ENCODE peak calls at places on chromosomes 11 and 22, in eight cellular contexts. One of them, this sample, is unnamed.
A peak's percentile ranks its signal among the peaks of the same experiment; 100 is the strongest.

GRCh38 chr11:28715726-28716125 is 607.5 kb downstream of the METTL15 start:
- DNase-seq in A549: no peak
- DNase-seq in K562: no peak
- DNase-seq in body of pancreas: no peak
- DNase-seq in heart left ventricle: no peak
- DNase-seq in IMR-90: no peak
- DNase-seq in Peyer's patch: no peak
- DNase-seq in breast epithelium: no peak
- DNase-seq in this sample: no peak

GRCh38 chr11:61675826-61676225 is 4.4 kb upstream of the DAGLA start:
- DNase-seq in body of pancreas: no peak
- DNase-seq in K562: no peak
- DNase-seq in IMR-90: peak; percentile 29
- DNase-seq in Peyer's patch: no peak
- DNase-seq in heart left ventricle: no peak
- DNase-seq in A549: no peak
- DNase-seq in breast epithelium: no peak
- DNase-seq in this sample: no peak

GRCh38 chr11:88206746-88207145 is 31.5 kb upstream of the RAB38 start:
- DNase-seq in Peyer's patch: no peak
- DNase-seq in A549: no peak
- DNase-seq in breast epithelium: no peak
- DNase-seq in IMR-90: no peak
- DNase-seq in body of pancreas: no peak
- DNase-seq in K562: no peak
- DNase-seq in heart left ventricle: no peak
- DNase-seq in this sample: no peak

GRCh38 chr11:93700830-93701229 is 39.3 kb downstream of the CEP295 start:
- DNase-seq in heart left ventricle: peak; percentile 10
- DNase-seq in IMR-90: peak; percentile 65
- DNase-seq in breast epithelium: no peak
- DNase-seq in K562: no peak
- DNase-seq in A549: no peak
- DNase-seq in Peyer's patch: no peak
- DNase-seq in body of pancreas: no peak
- DNase-seq in this sample: no peak

GRCh38 chr11:84804026-84804425 is 823.1 kb downstream of the DLG2 start:
- DNase-seq in A549: no peak
- DNase-seq in K562: no peak
- DNase-seq in breast epithelium: no peak
- DNase-seq in heart left ventricle: no peak
- DNase-seq in body of pancreas: no peak
- DNase-seq in Peyer's patch: no peak
- DNase-seq in IMR-90: no peak
- DNase-seq in this sample: no peak

GRCh38 chr22:29994027-29994715 is 86.1 kb upstream of the HORMAD2 start:
- DNase-seq in IMR-90: peak; percentile 89
- DNase-seq in Peyer's patch: no peak
- DNase-seq in K562: no peak
- DNase-seq in heart left ventricle: no peak
- DNase-seq in breast epithelium: no peak
- DNase-seq in A549: peak; percentile 45
- DNase-seq in body of pancreas: no peak
- DNase-seq in this sample: no peak

GRCh38 chr11:67436459-67437081 is 912 bp downstream of the PTPRCAP start:
- DNase-seq in heart left ventricle: no peak
- DNase-seq in body of pancreas: no peak
- DNase-seq in K562: peak; percentile 56
- DNase-seq in breast epithelium: no peak
- DNase-seq in IMR-90: no peak
- DNase-seq in Peyer's patch: peak; percentile 89
- DNase-seq in A549: no peak
- DNase-seq in this sample: no peak

GRCh38 chr22:36373258-36373579 is 14.5 kb downstream of the MYH9 start:
- DNase-seq in Peyer's patch: no peak
- DNase-seq in A549: no peak
- DNase-seq in K562: no peak
- DNase-seq in heart left ventricle: no peak
- DNase-seq in IMR-90: peak; percentile 9
- DNase-seq in body of pancreas: peak; percentile 64
- DNase-seq in breast epithelium: peak; percentile 82
- DNase-seq in this sample: peak; percentile 93

GRCh38 chr11:32310218-32310601 is 125.1 kb downstream of the WT1 start:
- DNase-seq in body of pancreas: no peak
- DNase-seq in A549: no peak
- DNase-seq in K562: no peak
- DNase-seq in breast epithelium: no peak
- DNase-seq in Peyer's patch: no peak
- DNase-seq in IMR-90: no peak
- DNase-seq in heart left ventricle: no peak
- DNase-seq in this sample: no peak

GRCh38 chr11:102456381-102456780 is 3.8 kb upstream of the TMEM123 start:
- DNase-seq in A549: no peak
- DNase-seq in body of pancreas: peak; percentile 45
- DNase-seq in breast epithelium: no peak
- DNase-seq in heart left ventricle: no peak
- DNase-seq in IMR-90: peak; percentile 39
- DNase-seq in K562: no peak
- DNase-seq in Peyer's patch: no peak
- DNase-seq in this sample: no peak

GRCh38 chr22:46087816-46088277 is 62.5 kb upstream of the PPARA start:
- DNase-seq in K562: peak; percentile 73
- DNase-seq in A549: no peak
- DNase-seq in breast epithelium: peak; percentile 84
- DNase-seq in IMR-90: peak; percentile 86
- DNase-seq in heart left ventricle: peak; percentile 94
- DNase-seq in body of pancreas: peak; percentile 95
- DNase-seq in Peyer's patch: peak; percentile 80
- DNase-seq in this sample: peak; percentile 88
- TF ChIP-seq POLR2A in K562: no peak
- TF ChIP-seq POLR2A in A549: no peak
- TF ChIP-seq POLR2A in breast epithelium: no peak
- TF ChIP-seq POLR2A in IMR-90: no peak
- TF ChIP-seq POLR2A in heart left ventricle: no peak
- TF ChIP-seq POLR2A in body of pancreas: peak; percentile 32
- TF ChIP-seq POLR2A in Peyer's patch: no peak
- TF ChIP-seq POLR2A in this sample: no peak

GRCh38 chr11:2346014-2346413 is 31.1 kb upstream of the CD81 start:
- DNase-seq in breast epithelium: peak; percentile 22
- DNase-seq in IMR-90: no peak
- DNase-seq in A549: no peak
- DNase-seq in heart left ventricle: no peak
- DNase-seq in Peyer's patch: peak; percentile 19
- DNase-seq in K562: no peak
- DNase-seq in body of pancreas: no peak
- DNase-seq in this sample: no peak

GRCh38 chr11:2345050-2345449 is 32.1 kb upstream of the CD81 start:
- DNase-seq in Peyer's patch: no peak
- DNase-seq in IMR-90: no peak
- DNase-seq in breast epithelium: no peak
- DNase-seq in K562: no peak
- DNase-seq in A549: no peak
- DNase-seq in body of pancreas: no peak
- DNase-seq in heart left ventricle: no peak
- DNase-seq in this sample: no peak

GRCh38 chr11:2343502-2343901 is 33.6 kb upstream of the CD81 start:
- DNase-seq in breast epithelium: no peak
- DNase-seq in body of pancreas: no peak
- DNase-seq in heart left ventricle: no peak
- DNase-seq in A549: no peak
- DNase-seq in IMR-90: no peak
- DNase-seq in K562: no peak
- DNase-seq in Peyer's patch: no peak
- DNase-seq in this sample: no peak

GRCh38 chr11:2342981-2343380 is 34.1 kb upstream of the CD81 start:
- DNase-seq in heart left ventricle: no peak
- DNase-seq in breast epithelium: peak; percentile 48
- DNase-seq in K562: no peak
- DNase-seq in body of pancreas: no peak
- DNase-seq in Peyer's patch: no peak
- DNase-seq in A549: no peak
- DNase-seq in IMR-90: peak; percentile 12
- DNase-seq in this sample: peak; percentile 57

GRCh38 chr11:2342557-2342956 is 34.6 kb upstream of the CD81 start:
- DNase-seq in breast epithelium: peak; percentile 22
- DNase-seq in heart left ventricle: no peak
- DNase-seq in Peyer's patch: no peak
- DNase-seq in A549: no peak
- DNase-seq in K562: no peak
- DNase-seq in body of pancreas: no peak
- DNase-seq in IMR-90: no peak
- DNase-seq in this sample: peak; percentile 25
- H3K4me3 ChIP-seq in breast epithelium: no peak overlapping the region
- H3K4me3 ChIP-seq in heart left ventricle: no peak overlapping the region
- H3K4me3 ChIP-seq in Peyer's patch: no peak overlapping the region
- H3K4me3 ChIP-seq in A549: no peak overlapping the region
- H3K4me3 ChIP-seq in K562: no peak overlapping the region
- H3K4me3 ChIP-seq in body of pancreas: no peak overlapping the region
- H3K4me3 ChIP-seq in IMR-90: no peak overlapping the region
- H3K4me3 ChIP-seq in this sample: no peak overlapping the region

GRCh38 chr11:59754859-59755700 is at the start of gene STX3:
- DNase-seq in heart left ventricle: peak; percentile 66
- DNase-seq in Peyer's patch: peak; percentile 86
- DNase-seq in K562: peak; percentile 90
- DNase-seq in A549: peak; percentile 83
- DNase-seq in body of pancreas: peak; percentile 77
- DNase-seq in IMR-90: peak; percentile 35
- DNase-seq in breast epithelium: peak; percentile 70
- DNase-seq in this sample: peak; percentile 43
- TF ChIP-seq POLR2A in heart left ventricle: no peak
- TF ChIP-seq POLR2A in Peyer's patch: peak; percentile 78
- TF ChIP-seq POLR2A in K562: no peak
- TF ChIP-seq POLR2A in A549: no peak
- TF ChIP-seq POLR2A in body of pancreas: peak; percentile 37
- TF ChIP-seq POLR2A in IMR-90: no peak
- TF ChIP-seq POLR2A in breast epithelium: no peak
- TF ChIP-seq POLR2A in this sample: no peak

DNA sequence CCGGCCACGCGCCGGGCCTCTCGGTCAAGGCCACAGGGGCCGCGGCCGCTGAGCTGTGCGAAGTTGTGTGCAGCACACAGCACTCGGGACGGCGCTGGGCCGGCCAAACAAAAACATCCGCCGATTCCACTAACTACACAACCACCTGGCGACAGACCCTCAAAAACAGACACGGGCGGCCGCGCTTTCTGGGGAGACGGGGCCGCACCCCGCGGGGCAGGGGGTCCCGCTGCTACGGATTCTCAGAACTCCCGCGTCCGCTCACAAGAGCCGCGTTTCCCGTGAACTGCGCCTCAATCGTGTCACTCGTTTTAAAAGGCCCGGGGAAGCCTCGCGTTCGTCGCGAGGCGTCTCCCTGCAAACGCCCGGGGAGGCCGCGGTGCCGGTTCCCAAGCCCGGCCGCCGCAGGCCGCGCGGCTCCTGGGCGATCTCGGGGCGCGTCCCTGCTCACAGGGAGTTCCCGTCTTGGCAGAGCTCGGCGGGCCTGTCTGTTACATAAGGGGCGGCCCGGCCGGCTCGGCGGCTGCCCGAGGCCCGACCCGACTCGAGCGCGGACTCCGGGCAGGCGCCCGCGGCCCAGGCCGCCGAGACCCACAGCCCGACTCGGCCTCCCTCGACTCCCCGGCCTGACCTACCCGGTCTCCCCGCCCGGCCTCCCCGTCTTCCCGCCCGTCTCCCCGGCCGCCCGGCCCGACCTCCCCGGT is 918 bp downstream of the BRD1 start:
- DNase-seq in K562: no peak
- DNase-seq in body of pancreas: peak; percentile 69
- DNase-seq in IMR-90: peak; percentile 32
- DNase-seq in A549: no peak
- DNase-seq in Peyer's patch: peak; percentile 64
- DNase-seq in breast epithelium: no peak
- DNase-seq in heart left ventricle: peak; percentile 62
- DNase-seq in this sample: no peak
- H3K4me3 ChIP-seq in K562: peak overlapping the region; percentile 65
- H3K4me3 ChIP-seq in body of pancreas: peak overlapping the region; percentile 35
- H3K4me3 ChIP-seq in IMR-90: peak overlapping the region; percentile 98
- H3K4me3 ChIP-seq in A549: peak overlapping the region; percentile 82
- H3K4me3 ChIP-seq in Peyer's patch: peak overlapping the region; percentile 94
- H3K4me3 ChIP-seq in breast epithelium: peak overlapping the region; percentile 76
- H3K4me3 ChIP-seq in heart left ventricle: peak overlapping the region; percentile 67
- H3K4me3 ChIP-seq in this sample: peak overlapping the region; percentile 61

DNA sequence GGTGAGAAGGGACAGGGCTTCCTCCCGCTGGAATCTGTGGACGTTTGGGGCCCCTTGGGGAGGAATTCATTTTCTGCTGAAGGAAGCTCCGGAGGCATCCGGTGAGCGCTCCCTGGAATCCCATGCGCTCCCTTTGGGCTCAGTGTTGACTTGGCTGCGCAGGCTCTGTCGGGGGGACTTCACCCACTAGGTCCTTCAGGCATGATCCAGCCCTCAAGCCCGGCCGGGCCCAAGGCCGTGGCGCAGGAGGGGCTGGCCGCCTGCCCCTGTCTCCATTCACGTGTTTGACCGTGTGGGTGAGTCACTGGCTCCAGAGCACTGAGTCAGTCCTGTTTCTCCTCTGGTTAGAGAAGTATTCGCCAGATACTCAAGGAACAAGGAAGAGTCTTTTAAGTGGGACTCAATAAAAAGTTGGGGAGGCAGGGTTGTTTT is 1.4 kb downstream of the CTTN start:
- DNase-seq in Peyer's patch: peak; percentile 87
- DNase-seq in body of pancreas: peak; percentile 92
- DNase-seq in IMR-90: peak; percentile 97
- DNase-seq in A549: peak; percentile 94
- DNase-seq in K562: peak; percentile 58
- DNase-seq in heart left ventricle: peak; percentile 80
- DNase-seq in breast epithelium: peak; percentile 70
- DNase-seq in this sample: peak; percentile 82
- TF ChIP-seq POLR2A in Peyer's patch: peak; percentile 30
- TF ChIP-seq POLR2A in body of pancreas: peak; percentile 55
- TF ChIP-seq POLR2A in IMR-90: peak; percentile 88
- TF ChIP-seq POLR2A in A549: peak; percentile 15
- TF ChIP-seq POLR2A in K562: peak; percentile 49
- TF ChIP-seq POLR2A in heart left ventricle: no peak
- TF ChIP-seq POLR2A in breast epithelium: peak; percentile 23
- TF ChIP-seq POLR2A in this sample: no peak

GRCh38 chr11:64758330-64759079 is 1.3 kb downstream of the PYGM start:
- DNase-seq in Peyer's patch: no peak
- DNase-seq in breast epithelium: peak; percentile 34
- DNase-seq in heart left ventricle: no peak
- DNase-seq in K562: no peak
- DNase-seq in IMR-90: no peak
- DNase-seq in body of pancreas: no peak
- DNase-seq in A549: no peak
- DNase-seq in this sample: no peak

GRCh38 chr11:64757549-64758329 is 2.0 kb downstream of the PYGM start:
- DNase-seq in IMR-90: no peak
- DNase-seq in breast epithelium: peak; percentile 47
- DNase-seq in body of pancreas: no peak
- DNase-seq in heart left ventricle: no peak
- DNase-seq in K562: no peak
- DNase-seq in A549: no peak
- DNase-seq in Peyer's patch: no peak
- DNase-seq in this sample: peak; percentile 83

GRCh38 chr11:64760759-64761417 is 1.1 kb upstream of the PYGM start:
- DNase-seq in Peyer's patch: peak; percentile 30
- DNase-seq in breast epithelium: peak; percentile 9
- DNase-seq in A549: no peak
- DNase-seq in heart left ventricle: no peak
- DNase-seq in body of pancreas: no peak
- DNase-seq in K562: no peak
- DNase-seq in IMR-90: no peak
- DNase-seq in this sample: no peak

GRCh38 chr11:64759722-64760719 is at the start of gene PYGM:
- DNase-seq in Peyer's patch: peak; percentile 47
- DNase-seq in IMR-90: no peak
- DNase-seq in heart left ventricle: peak; percentile 85
- DNase-seq in breast epithelium: peak; percentile 51
- DNase-seq in K562: peak; percentile 36
- DNase-seq in body of pancreas: peak; percentile 51
- DNase-seq in A549: no peak
- DNase-seq in this sample: no peak

GRCh38 chr11:64759131-64759721 is 548 bp downstream of the PYGM start:
- DNase-seq in breast epithelium: peak; percentile 49
- DNase-seq in heart left ventricle: no peak
- DNase-seq in Peyer's patch: peak; percentile 47
- DNase-seq in body of pancreas: no peak
- DNase-seq in K562: no peak
- DNase-seq in A549: no peak
- DNase-seq in IMR-90: no peak
- DNase-seq in this sample: no peak
- H3K4me3 ChIP-seq in breast epithelium: no peak overlapping the region
- H3K4me3 ChIP-seq in heart left ventricle: peak overlapping the region; percentile 44
- H3K4me3 ChIP-seq in Peyer's patch: no peak overlapping the region
- H3K4me3 ChIP-seq in body of pancreas: no peak overlapping the region
- H3K4me3 ChIP-seq in K562: no peak overlapping the region
- H3K4me3 ChIP-seq in A549: no peak overlapping the region
- H3K4me3 ChIP-seq in IMR-90: no peak overlapping the region
- H3K4me3 ChIP-seq in this sample: no peak overlapping the region

This sample was measured in lower leg skin.